ENCODE peak calls at places on chromosomes 11 and 22, in ten cellular contexts. D is lung, G is aorta, N is pancreas, Y is PC-3, B is right cardiac atrium, K is mucosa of descending colon, X is heart right ventricle, T is RWPE2, I is HepG2. E is an unnamed sample. For H3K4me1 and H3K9me3, the result is how much of the 10 kb centered on the place peaks cover.

GRCh38 chr11:63961608-63962412 is 12.6 kb upstream of the COX8A start:
- ATAC-seq in X (peak), B (peak), K (peak), D (no peak), N (peak), I (peak), T (peak), G (peak), Y (peak), E (peak)

GRCh38 chr11:76592025-76592914 is 78.3 kb downstream of the LRRC32 start:
- ATAC-seq in X (no peak), N (no peak), G (no peak), K (peak), B (no peak), T (no peak), D (no peak), Y (no peak), I (no peak), E (no peak)

GRCh38 chr11:103652013-103652412 is 384.4 kb upstream of the DDI1 start:
- ATAC-seq in D (no peak), Y (no peak), T (peak), X (no peak), N (no peak), B (no peak), I (no peak), G (no peak), K (no peak), E (no peak)

GRCh38 chr11:46421257-46421880 is 29.8 kb upstream of the CHRM4 start:
- ATAC-seq in G (no peak), T (no peak), I (peak), X (peak), K (no peak), Y (no peak), N (no peak), D (no peak), B (peak), E (no peak)

GRCh38 chr11:96390403-96390830 is 604 bp downstream of the JRKL start:
- ATAC-seq in T (no peak), K (peak), I (no peak), D (no peak), G (no peak), N (peak), X (peak), Y (peak), B (peak), E (no peak)

GRCh38 chr11:18865261-18865660 is 73.7 kb upstream of the PTPN5 start:
- ATAC-seq in T (no peak), N (no peak), D (peak), G (no peak), Y (no peak), B (no peak), I (no peak), K (no peak), X (no peak), E (no peak)

GRCh38 chr11:296976-297665 is 2.2 kb downstream of the IFITM5 start:
- ATAC-seq in T (peak), X (peak), B (peak), I (peak), K (peak), Y (no peak), G (no peak), N (peak), D (no peak), E (peak)

GRCh38 chr22:42313804-42314581 is 43.5 kb upstream of the TCF20 start:
- ATAC-seq in G (no peak), T (peak), B (peak), N (peak), I (peak), D (peak), K (peak), Y (peak), X (peak), E (no peak)

GRCh38 chr11:122814401-122814800 is 23.9 kb upstream of the CRTAM start:
- ATAC-seq in I (peak), D (no peak), G (no peak), T (no peak), N (no peak), Y (peak), K (no peak), X (no peak), B (no peak), E (no peak)

GRCh38 chr22:17820879-17821439 is 46.7 kb upstream of the BID start:
- ATAC-seq in K (no peak), N (no peak), Y (no peak), I (no peak), D (no peak), B (no peak), T (no peak), G (no peak), X (no peak), E (no peak)

GRCh38 chr11:118245946-118246562 is 6.1 kb downstream of the MPZL3 start:
- ATAC-seq in B (no peak), I (no peak), D (no peak), G (no peak), N (no peak), X (no peak), T (no peak), Y (no peak), K (no peak), E (no peak)

GRCh38 chr22:43128928-43129424 is 14.2 kb downstream of the MCAT start:
- ATAC-seq in Y (no peak), X (no peak), I (no peak), K (peak), B (no peak), D (no peak), G (no peak), N (peak), T (no peak), E (no peak)

GRCh38 chr11:67268036-67268683 is 1.9 kb downstream of the GRK2 start:
- ATAC-seq in X (no peak), B (no peak), G (no peak), Y (no peak), T (no peak), N (no peak), K (no peak), D (no peak), I (no peak), E (no peak)

GRCh38 chr11:102267602-102268001 is 49.7 kb upstream of the BIRC3 start:
- ATAC-seq in B (peak), T (peak), G (peak), Y (peak), I (no peak), X (no peak), N (peak), K (peak), D (no peak), E (no peak)

GRCh38 chr11:1168721-1169161 is 11.0 kb downstream of the MUC5AC start:
- ATAC-seq in G (no peak), I (peak), K (no peak), N (no peak), T (no peak), Y (no peak), X (no peak), D (no peak), B (no peak), E (peak)

DNA sequence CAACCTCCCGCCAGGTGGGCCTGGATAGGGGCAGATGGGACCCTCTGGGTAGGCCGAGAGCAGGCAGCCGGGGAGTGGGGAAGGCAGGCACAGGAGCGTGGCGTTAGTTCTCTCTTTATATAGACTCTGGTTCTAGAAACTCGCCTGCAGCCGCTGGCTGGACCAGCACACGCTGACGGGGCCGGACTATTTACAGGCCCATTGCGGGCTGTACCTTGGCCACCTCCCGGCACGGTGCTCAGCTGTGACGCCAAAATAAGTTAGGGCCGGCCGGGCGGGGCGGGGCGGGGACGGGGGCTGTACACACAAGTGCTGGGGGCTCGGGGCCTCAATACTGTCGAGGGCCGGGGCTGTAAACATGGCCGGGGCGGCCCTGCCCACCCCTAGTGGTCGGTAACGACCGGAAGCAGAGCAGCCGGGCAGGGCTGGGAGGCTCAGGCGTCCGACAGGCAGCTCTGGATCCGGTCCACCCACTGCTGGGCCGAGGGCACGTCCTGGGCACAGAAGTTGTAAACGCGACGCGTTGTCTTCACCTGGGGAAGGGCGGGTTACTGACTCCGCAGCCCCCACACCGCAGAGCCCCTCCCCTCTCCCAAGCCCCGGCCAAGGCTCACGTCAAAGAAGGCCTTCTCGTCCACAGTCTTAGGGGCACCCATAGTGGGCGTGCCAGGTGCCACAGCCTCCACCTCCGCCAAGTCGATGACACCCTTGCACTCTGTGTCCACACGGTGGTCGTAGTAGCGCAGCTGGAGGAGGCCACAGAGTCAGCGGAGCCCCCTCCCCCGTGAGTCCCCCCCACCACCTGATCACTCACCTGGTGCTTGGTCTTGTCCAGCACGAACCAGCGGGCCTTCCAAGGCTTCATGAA is 27.9 kb downstream of the SBF1 start:
- ATAC-seq in D (no peak), K (peak), T (no peak), B (peak), Y (no peak), G (no peak), I (peak), N (no peak), X (peak), E (no peak)
- H3K4me1 ChIP-seq in D (under half), K (under half), T (under half), B (under half), Y (under half), G (under half), I (under half), N (under half), X (under half), E (under half)

DNA sequence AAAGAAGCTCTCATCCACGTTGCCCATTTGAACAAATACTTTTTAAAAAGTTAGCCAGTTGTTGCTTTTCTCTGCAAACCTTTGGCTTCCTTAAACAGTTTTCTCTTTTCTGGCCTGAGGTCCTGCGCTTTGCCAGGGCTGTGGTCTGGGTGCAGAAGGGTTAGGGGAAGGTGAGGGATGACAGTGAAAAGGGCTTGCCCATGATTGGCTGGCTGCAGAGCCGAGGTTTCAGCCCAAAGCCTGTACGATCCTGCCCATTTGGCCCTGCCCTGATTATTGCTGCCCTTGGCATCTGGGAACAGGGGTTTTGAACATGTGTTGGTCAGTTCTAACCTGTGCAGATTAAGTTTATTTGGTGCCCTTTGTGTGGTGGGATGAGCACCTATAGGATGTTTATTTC is 1.5 kb downstream of the INCENP start:
- ATAC-seq in N (no peak), B (no peak), X (no peak), I (no peak), Y (no peak), G (no peak), D (no peak), K (no peak), T (no peak), E (no peak)
- H3K9me3 ChIP-seq in N (under half), B (under half), X (under half), I (under half), Y (under half), G (under half), D (under half), K (under half), T (under half), E (under half)

GRCh38 chr11:114125959-114126358 is 66.4 kb downstream of the ZBTB16 start:
- ATAC-seq in B (no peak), G (no peak), N (no peak), Y (no peak), T (no peak), X (no peak), D (no peak), K (no peak), I (no peak), E (no peak)
- H3K4me1 ChIP-seq in B (half or more), G (under half), N (under half), Y (under half), T (under half), X (half or more), D (under half), K (under half), I (under half), E (half or more)

GRCh38 chr22:47872761-47873535 is 1110.5 kb downstream of the TBC1D22A start:
- ATAC-seq in Y (no peak), D (no peak), G (no peak), T (no peak), B (no peak), K (no peak), I (no peak), N (no peak), X (no peak), E (no peak)
- H3K9me3 ChIP-seq in Y (under half), D (under half), G (under half), T (under half), B (under half), K (under half), I (under half), N (under half), X (under half), E (under half)

E was measured in gastroesophageal sphincter.